ENCODE peak calls at places on chromosomes 11 and 22, in six cellular contexts. Z is IMR-90, T is H9, G is dorsolateral prefrontal cortex, X is transverse colon, C is DND-41. K is an unnamed sample.

GRCh38 chr11:70020336-70021214 is 57.5 kb upstream of the ANO1 start:
- DNase-seq in Z (peak), T (no peak), G (no peak), X (no peak), C (no peak), K (no peak)

GRCh38 chr11:77071077-77071476 is 4.3 kb downstream of the CAPN5 start:
- DNase-seq in Z (no peak), T (no peak), G (peak), X (peak), C (no peak), K (no peak)

GRCh38 chr11:69665669-69666068 is 9.5 kb downstream of the LTO1 start:
- DNase-seq in Z (no peak), T (no peak), G (no peak), X (no peak), C (no peak), K (no peak)

GRCh38 chr11:17014321-17014773 is at the start of gene PLEKHA7:
- DNase-seq in Z (no peak), T (no peak), G (no peak), X (peak), C (no peak), K (peak)

GRCh38 chr11:132033051-132033450 is 662.6 kb downstream of the NTM start:
- DNase-seq in Z (peak), T (no peak), G (no peak), X (no peak), C (no peak), K (no peak)

GRCh38 chr11:2265854-2266585 is 4.4 kb downstream of the ASCL2 start:
- DNase-seq in Z (no peak), T (no peak), G (no peak), X (no peak), C (peak), K (no peak)

GRCh38 chr11:44725016-44725651 is 1.6 kb upstream of the TSPAN18 start:
- DNase-seq in Z (no peak), T (no peak), G (no peak), X (no peak), C (no peak), K (no peak)

GRCh38 chr22:21710156-21710555 is 25.4 kb downstream of the YPEL1 start:
- DNase-seq in Z (peak), T (no peak), G (no peak), X (no peak), C (no peak), K (no peak)

GRCh38 chr11:44875056-44875455 is 75.6 kb downstream of the TP53I11 start:
- DNase-seq in Z (no peak), T (no peak), G (no peak), X (no peak), C (no peak), K (no peak)

GRCh38 chr11:60204922-60205321 is 22.0 kb upstream of the MS4A6A start:
- DNase-seq in Z (no peak), T (no peak), G (no peak), X (no peak), C (no peak), K (no peak)

GRCh38 chr22:49373801-49374226 is 453.9 kb downstream of the BRD1 start:
- DNase-seq in Z (no peak), T (no peak), G (no peak), X (no peak), C (no peak), K (no peak)

GRCh38 chr22:31972180-31972579 is 27.8 kb downstream of the YWHAH start:
- DNase-seq in Z (no peak), T (no peak), G (no peak), X (peak), C (no peak), K (no peak)

GRCh38 chr22:31973739-31974138 is 29.4 kb downstream of the YWHAH start:
- DNase-seq in Z (no peak), T (no peak), G (no peak), X (peak), C (no peak), K (no peak)

GRCh38 chr22:31977141-31977781 is 32.9 kb downstream of the YWHAH start:
- DNase-seq in Z (peak), T (peak), G (no peak), X (peak), C (peak), K (peak)

GRCh38 chr22:31980628-31981027 is 36.3 kb downstream of the YWHAH start:
- DNase-seq in Z (no peak), T (no peak), G (no peak), X (no peak), C (no peak), K (no peak)

DNA sequence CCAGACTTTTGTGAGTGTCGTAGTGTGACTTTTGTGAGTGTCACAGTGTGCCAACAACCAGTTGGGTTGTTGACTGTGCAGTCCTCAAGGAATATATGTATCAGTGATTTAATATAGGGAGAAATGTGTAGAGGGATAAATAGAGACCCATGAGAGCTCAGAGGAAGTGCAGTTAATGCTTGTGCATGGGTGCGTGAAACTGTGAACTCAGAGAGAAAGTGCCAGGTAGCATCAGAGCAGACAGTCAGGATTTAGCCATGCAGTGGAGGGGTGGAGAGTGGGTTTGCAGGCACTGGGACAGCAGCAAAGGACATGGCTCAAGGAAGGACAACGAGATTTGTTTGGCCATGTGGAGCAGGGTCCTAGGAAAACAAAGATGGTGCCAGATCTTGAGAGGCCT is 33.6 kb downstream of the YWHAH start:
- DNase-seq in Z (no peak), T (no peak), G (no peak), X (no peak), C (no peak), K (no peak)
- H3K27ac ChIP-seq in Z (no peak), T (no peak), G (no peak), X (no peak), C (no peak), K (no peak)

GRCh38 chr11:32090774-32091370 is at the start of gene RCN1:
- DNase-seq in Z (peak), T (peak), G (no peak), X (peak), C (peak), K (peak)
- TF ChIP-seq CTCF in Z (no peak), T (no peak), G (no peak), X (no peak), C (no peak), K (no peak)

DNA sequence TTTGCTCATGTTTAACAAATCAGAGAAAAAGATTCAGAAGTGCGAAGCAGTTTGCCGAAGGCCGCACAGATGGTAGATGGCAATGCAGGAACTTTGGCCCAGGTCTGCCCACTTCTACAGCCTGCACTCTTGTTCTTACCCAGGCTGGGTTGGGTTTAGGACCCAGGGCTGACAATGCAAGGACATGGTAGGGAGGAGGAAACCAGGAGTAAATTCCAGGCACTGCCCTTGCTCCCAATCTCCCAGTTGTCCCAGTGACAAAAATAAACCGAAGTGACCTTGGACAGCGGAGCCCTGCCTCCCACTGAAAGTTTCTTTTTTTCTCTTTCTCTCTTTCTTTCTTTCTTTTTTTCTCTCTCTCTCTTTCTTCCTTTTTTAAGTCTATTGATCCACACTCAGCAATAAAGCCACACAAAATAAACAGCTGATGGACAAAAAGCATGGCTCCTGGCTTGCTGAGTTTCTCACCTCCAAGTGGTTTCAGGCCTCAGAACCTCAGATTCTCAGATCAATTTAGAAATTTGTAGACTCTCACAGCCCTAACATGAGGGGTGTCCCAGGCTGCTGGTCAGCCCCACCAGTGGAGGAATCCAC is 33.5 kb upstream of the FCHSD2 start:
- DNase-seq in Z (no peak), T (no peak), G (no peak), X (no peak), C (no peak), K (no peak)
- H3K27ac ChIP-seq in Z (no peak), T (no peak), G (no peak), X (peak), C (no peak), K (no peak)

DNA sequence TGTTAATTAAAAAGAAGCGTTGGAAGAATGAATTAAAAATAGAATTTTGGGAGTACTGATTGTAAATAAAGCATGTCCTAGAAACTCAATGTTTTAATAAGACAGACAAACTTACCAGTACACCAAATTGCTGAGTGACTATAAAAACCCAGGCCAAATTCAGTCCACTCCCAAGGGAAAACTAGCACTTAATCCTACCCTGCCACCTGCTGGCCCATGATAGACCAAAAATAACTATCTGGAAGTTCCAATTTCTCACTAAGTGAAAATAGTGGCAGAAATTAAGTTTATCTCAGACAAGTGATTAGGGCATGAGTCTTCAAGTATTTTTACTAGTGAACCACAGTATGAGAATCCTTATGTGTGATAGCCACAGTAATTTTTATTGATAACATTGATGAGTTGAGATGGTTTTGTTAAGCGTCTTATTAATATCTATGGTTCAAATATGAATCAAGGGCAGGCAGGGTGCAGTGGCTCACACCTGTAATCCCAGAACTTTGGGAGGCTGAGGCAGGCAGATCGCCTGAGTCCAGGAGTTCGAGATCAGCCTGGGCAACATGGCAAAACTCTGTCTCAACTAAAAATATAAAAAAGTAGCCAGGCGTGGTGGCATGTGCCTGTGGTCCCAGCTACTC is 9.8 kb upstream of the DDX10 start:
- DNase-seq in Z (peak), T (no peak), G (no peak), X (peak), C (peak), K (no peak)
- TF ChIP-seq CTCF in Z (peak), T (peak), G (peak), X (peak), C (peak), K (peak)

GRCh38 chr11:102598272-102598671 is 26.9 kb downstream of the MMP20 start:
- DNase-seq in Z (no peak), T (no peak), G (no peak), X (no peak), C (no peak), K (no peak)
- H3K27ac ChIP-seq in Z (no peak), T (no peak), G (no peak), X (no peak), C (no peak), K (no peak)